ENCODE peak calls at places on chromosomes 12 and 14, in six cellular contexts. O, M, K, X, H and B are unnamed samples.

GRCh38 chr14:86257973-86258372 is 728.0 kb downstream of the FLRT2 start:
- DNase-seq in H (no peak), M (no peak), O (no peak), X (no peak), K (no peak), B (no peak)

GRCh38 chr12:113040722-113041168 is 15.8 kb upstream of the DTX1 start:
- DNase-seq in O (peak), H (no peak), M (no peak), K (no peak), X (peak), B (peak)

GRCh38 chr14:64095620-64096019 is 198.6 kb downstream of the ESR2 start:
- DNase-seq in X (peak), K (no peak), M (no peak), H (no peak), O (no peak), B (no peak)

GRCh38 chr12:88839486-88839885 is 259.2 kb upstream of the KITLG start:
- DNase-seq in K (no peak), H (no peak), O (no peak), M (no peak), X (no peak), B (no peak)

GRCh38 chr12:109775172-109775881 is 57.9 kb downstream of the TRPV4 start:
- DNase-seq in K (peak), H (peak), O (peak), M (peak), X (peak), B (peak)

GRCh38 chr14:100291305-100292075 is 14.8 kb downstream of the SLC25A29 start:
- DNase-seq in M (no peak), X (no peak), K (no peak), H (no peak), O (no peak), B (no peak)

GRCh38 chr14:24818054-24818822 is 184.2 kb upstream of the GZMB start:
- DNase-seq in M (no peak), H (no peak), K (no peak), O (no peak), X (no peak), B (no peak)

GRCh38 chr12:30450226-30450625 is 245.4 kb downstream of the IPO8 start:
- DNase-seq in H (no peak), O (no peak), K (no peak), X (peak), M (no peak), B (no peak)

GRCh38 chr12:52716061-52716460 is 12.7 kb upstream of the KRT77 start:
- DNase-seq in O (no peak), K (no peak), X (no peak), H (no peak), M (no peak), B (no peak)

GRCh38 chr12:52714887-52715281 is 11.6 kb upstream of the KRT77 start:
- DNase-seq in M (no peak), K (no peak), O (no peak), X (no peak), H (no peak), B (no peak)

GRCh38 chr12:52715416-52715815 is 12.1 kb upstream of the KRT77 start:
- DNase-seq in O (no peak), K (no peak), X (no peak), M (no peak), H (no peak), B (peak)

GRCh38 chr12:52710744-52711143 is 7.4 kb upstream of the KRT77 start:
- DNase-seq in K (no peak), H (no peak), X (no peak), M (no peak), O (no peak), B (no peak)

DNA sequence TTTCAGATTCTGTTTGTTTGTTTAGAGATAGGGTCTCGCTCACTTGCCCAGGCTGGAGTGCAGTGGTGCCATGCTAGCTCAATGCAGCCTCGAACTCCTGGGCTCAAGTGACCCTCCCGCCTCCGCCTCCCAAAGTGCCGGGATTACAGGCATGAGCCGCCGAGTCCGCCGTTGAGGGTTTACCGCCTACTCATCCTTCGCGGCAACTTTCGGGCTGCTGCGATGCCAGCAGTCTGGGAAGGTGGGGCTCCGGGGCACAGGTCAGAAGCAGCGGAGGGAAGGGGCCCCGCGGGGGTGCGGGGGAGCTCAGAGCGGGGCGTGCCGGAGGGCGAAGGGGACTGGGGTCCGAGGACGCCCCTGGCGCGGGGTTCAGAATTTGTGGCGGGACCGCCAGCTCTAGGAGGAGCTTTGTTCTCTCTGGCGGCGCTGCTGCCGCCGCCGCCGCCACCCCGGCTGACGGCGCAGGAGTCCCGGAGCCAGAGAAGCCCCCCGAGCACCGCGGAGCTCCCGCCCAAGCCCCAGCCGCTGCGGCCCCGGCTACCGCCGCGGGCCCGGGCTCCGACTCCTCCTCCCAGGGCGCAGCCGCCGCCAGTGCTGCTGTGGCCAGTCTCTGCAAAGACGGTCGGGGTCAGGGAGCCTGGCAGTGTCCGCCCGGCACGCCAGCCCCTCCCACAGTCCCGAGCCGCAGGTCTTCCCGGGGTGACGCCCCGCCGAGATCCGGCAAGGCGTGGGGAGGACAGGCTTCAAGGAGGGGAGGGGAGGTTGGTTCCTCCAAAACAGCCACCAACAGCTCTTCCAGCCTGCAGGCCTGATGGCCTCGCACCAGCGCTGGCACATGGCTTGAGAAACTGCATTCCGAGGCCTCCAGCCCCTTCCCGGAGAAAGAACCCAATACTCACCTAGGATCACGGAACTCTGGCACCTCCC is 10.9 kb upstream of the KRT77 start:
- DNase-seq in M (peak), O (no peak), K (peak), X (no peak), H (no peak), B (no peak)
- H3K4me3 ChIP-seq in M (peak), O (no peak), K (peak), X (no peak), H (no peak), B (no peak)

GRCh38 chr14:95183082-95183481 is 25.8 kb upstream of the DICER1 start:
- DNase-seq in O (no peak), X (no peak), H (no peak), K (no peak), M (no peak), B (no peak)
- H3K27ac ChIP-seq in O (peak), X (no peak), H (no peak), K (no peak), M (no peak), B (no peak)

DNA sequence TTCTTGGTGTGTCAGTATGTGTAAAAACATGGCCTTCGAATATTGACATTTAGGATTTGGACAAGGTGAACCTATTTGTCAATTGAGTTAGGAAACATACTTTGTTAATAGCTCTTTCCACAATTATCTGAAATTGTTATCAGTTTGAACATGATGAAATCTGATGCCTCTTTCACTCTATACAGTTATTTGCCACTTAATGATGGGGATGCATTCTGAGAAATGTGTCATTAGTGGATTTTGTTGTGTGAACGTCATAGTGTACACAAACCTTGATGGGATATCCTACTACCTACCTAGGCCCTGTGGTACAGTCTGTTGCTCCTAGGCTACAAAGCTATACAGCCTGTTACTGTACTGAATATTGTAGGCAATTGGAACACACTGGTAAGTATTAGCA is 4.8 kb downstream of the TULP3 start:
- DNase-seq in K (no peak), M (no peak), H (no peak), O (no peak), X (no peak), B (no peak)
- H3K4me3 ChIP-seq in K (no peak), M (no peak), H (no peak), O (no peak), X (no peak), B (no peak)

GRCh38 chr12:123444396-123445026 is 8.0 kb upstream of the RILPL2 start:
- DNase-seq in H (no peak), K (no peak), M (no peak), O (no peak), X (peak), B (no peak)
- H3K27ac ChIP-seq in H (no peak), K (no peak), M (no peak), O (peak), X (no peak), B (no peak)

DNA sequence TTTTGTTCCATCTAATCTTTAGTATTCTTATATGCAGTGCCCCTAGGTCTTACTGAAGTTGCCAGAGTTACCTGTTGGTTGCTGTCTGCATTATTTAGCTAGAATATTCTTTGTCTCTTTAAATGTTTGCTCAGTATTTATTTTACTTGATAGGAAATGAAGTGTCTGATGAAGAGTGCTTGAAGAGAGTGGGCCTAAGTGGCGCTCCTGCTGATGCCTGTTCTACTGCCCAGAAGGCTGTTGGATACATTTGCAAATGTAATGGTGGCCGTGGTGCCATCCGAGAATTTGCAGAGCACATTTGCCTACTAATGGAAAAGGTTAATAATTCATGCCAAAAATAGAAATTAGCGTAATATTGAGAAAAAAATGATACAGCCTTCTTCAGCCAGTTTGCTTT is 18.9 kb downstream of the CMAS start:
- DNase-seq in K (no peak), H (no peak), X (no peak), M (no peak), O (no peak), B (no peak)
- H3K4me3 ChIP-seq in K (no peak), H (no peak), X (no peak), M (no peak), O (no peak), B (no peak)

DNA sequence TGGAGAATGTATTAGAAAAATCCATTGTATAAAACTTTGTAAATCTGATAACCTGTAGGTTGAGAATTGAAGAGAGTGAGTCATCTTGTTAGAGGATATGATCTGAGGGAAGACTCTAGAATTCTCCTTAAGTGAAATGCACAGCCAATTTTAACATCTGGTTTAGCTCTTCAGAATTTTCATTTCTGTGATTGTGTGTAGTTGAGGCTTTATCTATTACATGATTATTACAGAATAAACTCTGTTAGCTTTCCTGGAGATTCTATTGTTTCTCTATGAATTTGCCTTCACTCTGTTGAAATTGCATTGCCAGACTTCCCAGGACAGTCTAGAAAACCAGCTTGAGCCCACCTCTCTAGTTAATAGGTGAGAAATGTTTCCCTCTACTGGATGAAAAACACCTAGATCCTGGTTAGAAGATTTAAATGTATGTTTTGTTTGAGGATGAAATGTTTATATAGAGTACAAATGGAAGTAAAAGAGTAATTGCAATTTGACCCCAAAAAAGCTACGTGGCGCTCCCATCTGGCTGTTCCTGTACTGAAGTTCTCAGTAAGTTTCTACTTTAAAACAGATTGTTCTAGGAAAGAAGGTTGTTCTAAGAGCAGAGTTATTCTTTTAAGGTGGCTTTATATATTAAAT is 2.9 kb downstream of the NUDT4 start:
- DNase-seq in H (no peak), X (peak), K (no peak), M (no peak), O (no peak), B (no peak)
- H3K27ac ChIP-seq in H (peak), X (no peak), K (peak), M (peak), O (peak), B (no peak)

DNA sequence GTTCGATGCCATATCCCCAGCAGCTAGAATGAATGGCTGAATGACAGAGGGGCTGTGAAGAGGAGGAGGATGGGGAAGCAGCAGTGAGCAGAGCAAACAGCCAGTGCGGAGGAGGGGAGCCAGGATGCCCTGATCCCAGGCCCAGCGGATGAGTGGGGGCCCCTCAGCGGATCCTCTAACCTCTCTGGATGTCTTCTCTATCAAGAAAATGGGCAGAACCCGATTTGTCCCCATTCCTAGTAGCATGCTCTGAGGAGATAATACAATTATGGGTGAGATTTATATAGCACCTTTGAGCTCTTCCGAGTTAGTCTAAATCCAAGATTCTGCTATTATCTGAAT is 30.0 kb upstream of the RPLP0 start:
- DNase-seq in O (no peak), M (no peak), K (no peak), X (no peak), H (no peak), B (peak)
- H3K4me3 ChIP-seq in O (no peak), M (no peak), K (peak), X (no peak), H (no peak), B (peak)

DNA sequence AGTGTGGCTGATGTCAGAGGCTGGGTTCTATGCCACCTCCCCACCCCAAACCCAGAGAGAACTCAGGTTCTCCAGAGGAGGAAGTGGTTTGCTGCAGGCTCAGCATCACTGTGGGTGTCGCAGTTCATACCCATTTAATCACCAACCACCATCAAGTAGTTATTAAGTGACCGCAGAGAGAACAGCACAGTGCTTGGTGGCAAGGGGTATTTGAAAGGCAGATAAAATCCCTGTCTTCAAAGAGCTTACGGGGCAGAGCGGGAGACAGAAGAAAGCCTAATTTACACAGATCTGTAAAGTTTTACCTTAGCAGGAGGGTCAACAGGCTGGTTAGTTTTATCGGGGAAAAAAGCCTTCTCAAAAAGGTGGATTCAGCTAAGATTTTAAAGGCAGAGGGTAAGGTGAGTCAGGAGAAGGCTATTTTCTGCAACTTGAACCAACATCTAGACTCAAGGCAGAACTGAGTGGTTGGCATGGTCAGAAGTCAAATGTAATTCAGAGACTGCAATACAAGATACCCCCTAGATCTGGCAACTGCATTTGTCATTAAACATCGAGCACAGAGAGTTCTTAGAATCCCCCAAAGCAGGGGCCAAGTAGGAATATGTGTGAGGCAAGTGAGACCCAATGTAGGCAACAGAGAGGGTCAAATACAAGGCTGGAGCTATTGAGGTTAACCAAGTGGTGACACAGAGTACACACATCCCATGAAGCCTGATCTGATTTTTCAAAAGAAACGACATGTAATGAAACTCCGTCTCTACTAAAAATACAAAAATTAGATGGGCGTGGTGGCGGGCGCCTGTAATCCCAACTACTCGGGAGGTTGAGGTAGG is 13.2 kb downstream of the PXN start:
- DNase-seq in O (no peak), X (no peak), K (peak), M (no peak), H (no peak), B (no peak)
- H3K27ac ChIP-seq in O (peak), X (no peak), K (peak), M (no peak), H (no peak), B (no peak)